ENCODE peak calls at places on chromosomes 11 and 22, in eight cellular contexts. O is astrocyte of the cerebellum; X is IMR-90; I is lower leg skin; A is RWPE1; R is NCI-H2171 treated with DMSO at 0.1 percent for 48 hours; W is stimulated activated CD8-positive, alpha-beta memory T cell treated with anti-CD3 and anti-CD28 coated beads, Interleukin-12 subunit alpha, Interleukin-12 subunit beta, amount 100 ng/mL, for 1 hour; T is RWPE2. H is an unnamed sample.

GRCh38 chr11:67320691-67321090 is 17.4 kb downstream of the SSH3 start:
- DNase-seq in O (no peak), X (no peak), I (no peak), A (no peak), R (no peak), W (no peak), T (no peak), H (no peak)

GRCh38 chr22:43268261-43268660 is 74.9 kb downstream of the SCUBE1 start:
- DNase-seq in O (no peak), X (no peak), I (no peak), A (no peak), R (no peak), W (no peak), T (no peak), H (no peak)

GRCh38 chr11:88435405-88435804 is 97.9 kb upstream of the CTSC start:
- DNase-seq in O (no peak), X (peak), I (no peak), A (no peak), R (peak), W (no peak), T (no peak), H (no peak)

GRCh38 chr11:110447897-110448522 is 18.3 kb downstream of the FDX1 start:
- DNase-seq in O (no peak), X (no peak), I (no peak), A (no peak), R (peak), W (no peak), T (no peak), H (no peak)

GRCh38 chr11:105870521-105871113 is 151.4 kb downstream of the MSANTD4 start:
- DNase-seq in O (no peak), X (no peak), I (no peak), A (no peak), R (no peak), W (no peak), T (no peak), H (no peak)

GRCh38 chr11:65381721-65382035 is 768 bp downstream of the SLC25A45 start:
- DNase-seq in O (peak), X (no peak), I (no peak), A (peak), R (no peak), W (no peak), T (no peak), H (no peak)

GRCh38 chr22:46150615-46151423 is 493 bp downstream of the PPARA start:
- DNase-seq in O (no peak), X (no peak), I (no peak), A (no peak), R (peak), W (peak), T (no peak), H (peak)

GRCh38 chr22:27406389-27406861 is 395.1 kb downstream of the MN1 start:
- DNase-seq in O (no peak), X (peak), I (no peak), A (no peak), R (no peak), W (no peak), T (no peak), H (no peak)

GRCh38 chr11:88357323-88358039 is 19.9 kb upstream of the CTSC start:
- DNase-seq in O (no peak), X (peak), I (no peak), A (no peak), R (peak), W (no peak), T (no peak), H (no peak)

GRCh38 chr11:28793282-28793738 is 685.1 kb downstream of the METTL15 start:
- DNase-seq in O (no peak), X (no peak), I (no peak), A (no peak), R (no peak), W (no peak), T (no peak), H (no peak)

GRCh38 chr11:121770933-121771332 is 318.2 kb upstream of the SORL1-AS1 start:
- DNase-seq in O (no peak), X (peak), I (no peak), A (no peak), R (no peak), W (no peak), T (no peak), H (no peak)

GRCh38 chr11:11963842-11964773 is 44.3 kb downstream of the DKK3 start:
- DNase-seq in O (no peak), X (no peak), I (no peak), A (no peak), R (no peak), W (no peak), T (no peak), H (no peak)

GRCh38 chr11:45927332-45927683 is 4.9 kb downstream of the LARGE2 start:
- DNase-seq in O (no peak), X (no peak), I (no peak), A (no peak), R (no peak), W (no peak), T (peak), H (peak)

GRCh38 chr11:76292583-76293188 is 86.4 kb upstream of the WNT11 start:
- DNase-seq in O (no peak), X (no peak), I (no peak), A (no peak), R (no peak), W (no peak), T (no peak), H (no peak)

GRCh38 chr11:109071712-109072524 is 350.1 kb upstream of the C11orf87 start:
- DNase-seq in O (peak), X (peak), I (peak), A (peak), R (no peak), W (no peak), T (no peak), H (peak)

GRCh38 chr11:2445107-2445947 is 519 bp downstream of the KCNQ1 start:
- DNase-seq in O (no peak), X (no peak), I (no peak), A (no peak), R (no peak), W (no peak), T (peak), H (peak)

GRCh38 chr11:10742460-10743208 is 8.4 kb upstream of the CTR9 start:
- DNase-seq in O (peak), X (peak), I (no peak), A (no peak), R (no peak), W (peak), T (no peak), H (no peak)

GRCh38 chr22:30270841-30271240 is 4.2 kb upstream of the OSM start:
- DNase-seq in O (no peak), X (peak), I (no peak), A (no peak), R (no peak), W (no peak), T (no peak), H (peak)

GRCh38 chr22:20514658-20515406 is 7.4 kb downstream of the MED15 start:
- DNase-seq in O (no peak), X (peak), I (peak), A (peak), R (no peak), W (no peak), T (peak), H (no peak)

GRCh38 chr11:60942970-60943565 is 8.9 kb downstream of the SLC15A3 start:
- DNase-seq in O (no peak), X (no peak), I (peak), A (no peak), R (peak), W (no peak), T (no peak), H (no peak)

GRCh38 chr22:23151827-23152226 is 6.5 kb downstream of the RAB36 start:
- DNase-seq in O (no peak), X (no peak), I (no peak), A (no peak), R (no peak), W (no peak), T (no peak), H (no peak)

GRCh38 chr11:123054301-123055065 is 7.5 kb downstream of the HSPA8 start:
- DNase-seq in O (peak), X (peak), I (no peak), A (peak), R (peak), W (no peak), T (no peak), H (no peak)

GRCh38 chr11:123110397-123110796 is 48.5 kb upstream of the HSPA8 start:
- DNase-seq in O (no peak), X (no peak), I (no peak), A (no peak), R (no peak), W (no peak), T (no peak), H (no peak)

GRCh38 chr22:31937328-31937727 is 7.0 kb upstream of the YWHAH start:
- DNase-seq in O (no peak), X (no peak), I (no peak), A (no peak), R (no peak), W (no peak), T (no peak), H (no peak)

GRCh38 chr22:37896181-37896592 is 9.9 kb upstream of the MICALL1 start:
- DNase-seq in O (no peak), X (peak), I (no peak), A (peak), R (no peak), W (no peak), T (no peak), H (no peak)

GRCh38 chr22:17443413-17444203 is 74.3 kb downstream of the CECR2 start:
- DNase-seq in O (no peak), X (no peak), I (no peak), A (no peak), R (peak), W (no peak), T (no peak), H (no peak)

GRCh38 chr11:72825661-72826060 is 11.4 kb downstream of the ATG16L2 start:
- DNase-seq in O (no peak), X (no peak), I (no peak), A (no peak), R (no peak), W (no peak), T (no peak), H (no peak)

GRCh38 chr11:42012261-42012660 is 552.8 kb upstream of the LRRC4C start:
- DNase-seq in O (no peak), X (no peak), I (no peak), A (no peak), R (no peak), W (no peak), T (no peak), H (no peak)

GRCh38 chr11:93073508-93074280 is 104.2 kb downstream of the MTNR1B start:
- DNase-seq in O (no peak), X (no peak), I (no peak), A (no peak), R (no peak), W (no peak), T (no peak), H (no peak)

GRCh38 chr22:49294656-49295464 is 532.8 kb downstream of the BRD1 start:
- DNase-seq in O (no peak), X (no peak), I (no peak), A (no peak), R (no peak), W (no peak), T (no peak), H (peak)

GRCh38 chr11:65558785-65559509 is 788 bp upstream of the LTBP3 start:
- DNase-seq in O (no peak), X (peak), I (no peak), A (no peak), R (no peak), W (no peak), T (peak), H (peak)

GRCh38 chr11:106670069-106670468 is 348.2 kb downstream of the GUCY1A2 start:
- DNase-seq in O (peak), X (peak), I (no peak), A (no peak), R (no peak), W (no peak), T (no peak), H (no peak)

GRCh38 chr11:111730871-111731591 is 35.2 kb downstream of the PPP2R1B start:
- DNase-seq in O (peak), X (no peak), I (peak), A (no peak), R (peak), W (no peak), T (no peak), H (peak)

GRCh38 chr11:125165111-125165663 is 636 bp downstream of the PKNOX2 start:
- DNase-seq in O (no peak), X (peak), I (no peak), A (peak), R (peak), W (no peak), T (no peak), H (peak)

GRCh38 chr11:67996622-67997459 is 7.1 kb downstream of the UNC93B1 start:
- DNase-seq in O (no peak), X (no peak), I (peak), A (no peak), R (no peak), W (no peak), T (peak), H (no peak)

GRCh38 chr11:96279421-96280290 is 63.3 kb downstream of the MAML2 start:
- DNase-seq in O (no peak), X (peak), I (no peak), A (peak), R (no peak), W (no peak), T (no peak), H (no peak)

H was measured in tibial artery.